ENCODE peak calls at places on chromosomes 11 and 22, in five cellular contexts. One of them, this sample, is unnamed. For H3K27me3, the result is how much of the 10 kb centered on the place peaks cover.

GRCh38 chr11:67406969-67407699 is 3.3 kb downstream of the TBC1D10C start:
- DNase-seq in ovary: no peak
- DNase-seq in pancreas: no peak
- DNase-seq in Panc1: no peak
- DNase-seq in CD4-positive, alpha-beta memory T cell: no peak
- DNase-seq in this sample: no peak

GRCh38 chr11:27497284-27497866 is 9.2 kb downstream of the LIN7C start:
- DNase-seq in ovary: no peak
- DNase-seq in pancreas: no peak
- DNase-seq in Panc1: no peak
- DNase-seq in CD4-positive, alpha-beta memory T cell: peak
- DNase-seq in this sample: no peak

GRCh38 chr11:121687961-121688566 is 235.3 kb upstream of the SORL1-AS1 start:
- DNase-seq in ovary: no peak
- DNase-seq in pancreas: no peak
- DNase-seq in Panc1: no peak
- DNase-seq in CD4-positive, alpha-beta memory T cell: no peak
- DNase-seq in this sample: no peak

GRCh38 chr22:46262449-46263207 is 515 bp downstream of the PKDREJ start:
- DNase-seq in ovary: peak
- DNase-seq in pancreas: no peak
- DNase-seq in Panc1: no peak
- DNase-seq in CD4-positive, alpha-beta memory T cell: no peak
- DNase-seq in this sample: no peak

GRCh38 chr11:129278586-129279319 is 86.6 kb upstream of the ARHGAP32 start:
- DNase-seq in ovary: peak
- DNase-seq in pancreas: peak
- DNase-seq in Panc1: no peak
- DNase-seq in CD4-positive, alpha-beta memory T cell: no peak
- DNase-seq in this sample: no peak

GRCh38 chr11:47220401-47220821 is 5.6 kb downstream of the DDB2 start:
- DNase-seq in ovary: no peak
- DNase-seq in pancreas: no peak
- DNase-seq in Panc1: peak
- DNase-seq in CD4-positive, alpha-beta memory T cell: no peak
- DNase-seq in this sample: no peak

GRCh38 chr22:36833073-36833472 is 16.2 kb upstream of the PVALB start:
- DNase-seq in ovary: no peak
- DNase-seq in pancreas: no peak
- DNase-seq in Panc1: no peak
- DNase-seq in CD4-positive, alpha-beta memory T cell: no peak
- DNase-seq in this sample: no peak

GRCh38 chr11:32297629-32298028 is 137.7 kb downstream of the WT1 start:
- DNase-seq in ovary: no peak
- DNase-seq in pancreas: no peak
- DNase-seq in Panc1: no peak
- DNase-seq in CD4-positive, alpha-beta memory T cell: peak
- DNase-seq in this sample: no peak

GRCh38 chr22:43956805-43957463 is 1.7 kb downstream of the SAMM50 start:
- DNase-seq in ovary: no peak
- DNase-seq in pancreas: no peak
- DNase-seq in Panc1: no peak
- DNase-seq in CD4-positive, alpha-beta memory T cell: no peak
- DNase-seq in this sample: no peak

GRCh38 chr11:11082651-11083050 is 224.8 kb upstream of the ZBED5 start:
- DNase-seq in ovary: no peak
- DNase-seq in pancreas: no peak
- DNase-seq in Panc1: no peak
- DNase-seq in CD4-positive, alpha-beta memory T cell: no peak
- DNase-seq in this sample: no peak

GRCh38 chr11:45803981-45804805 is 756 bp upstream of the SLC35C1 start:
- DNase-seq in ovary: peak
- DNase-seq in pancreas: peak
- DNase-seq in Panc1: no peak
- DNase-seq in CD4-positive, alpha-beta memory T cell: peak
- DNase-seq in this sample: peak

GRCh38 chr11:78929092-78929905 is 354.6 kb upstream of the NARS2 start:
- DNase-seq in ovary: no peak
- DNase-seq in pancreas: no peak
- DNase-seq in Panc1: no peak
- DNase-seq in CD4-positive, alpha-beta memory T cell: no peak
- DNase-seq in this sample: no peak
- H3K27me3 ChIP-seq in ovary: under half
- H3K27me3 ChIP-seq in pancreas: under half
- H3K27me3 ChIP-seq in Panc1: under half
- H3K27me3 ChIP-seq in CD4-positive, alpha-beta memory T cell: under half
- H3K27me3 ChIP-seq in this sample: under half

DNA sequence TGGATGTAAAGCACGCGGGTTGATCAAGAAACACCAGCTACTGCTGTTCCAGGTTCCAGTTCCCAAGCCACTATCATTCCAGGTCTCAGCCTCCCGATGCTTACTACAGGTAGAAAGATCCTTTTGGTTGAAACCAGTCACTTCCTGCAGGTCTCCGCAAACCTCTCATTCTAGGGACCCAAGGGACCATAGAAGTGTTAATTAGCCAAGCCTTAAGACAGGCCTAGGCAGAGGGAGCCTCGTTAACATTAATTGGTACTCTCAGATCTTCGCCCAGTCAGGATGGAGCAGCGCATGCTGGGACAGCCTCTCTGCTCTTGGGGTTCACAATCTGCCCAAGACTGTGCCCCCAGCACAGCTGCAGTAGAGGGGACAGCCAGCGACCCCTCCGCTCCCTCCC is 11.2 kb upstream of the OAF start:
- DNase-seq in ovary: no peak
- DNase-seq in pancreas: no peak
- DNase-seq in Panc1: no peak
- DNase-seq in CD4-positive, alpha-beta memory T cell: no peak
- DNase-seq in this sample: no peak
- H3K27me3 ChIP-seq in ovary: under half
- H3K27me3 ChIP-seq in pancreas: under half
- H3K27me3 ChIP-seq in Panc1: under half
- H3K27me3 ChIP-seq in CD4-positive, alpha-beta memory T cell: under half
- H3K27me3 ChIP-seq in this sample: under half

GRCh38 chr22:24008381-24009226 is 2.5 kb upstream of the CABIN1 start:
- DNase-seq in ovary: no peak
- DNase-seq in pancreas: no peak
- DNase-seq in Panc1: no peak
- DNase-seq in CD4-positive, alpha-beta memory T cell: no peak
- DNase-seq in this sample: no peak
- H3K27me3 ChIP-seq in ovary: under half
- H3K27me3 ChIP-seq in pancreas: under half
- H3K27me3 ChIP-seq in Panc1: under half
- H3K27me3 ChIP-seq in CD4-positive, alpha-beta memory T cell: under half
- H3K27me3 ChIP-seq in this sample: under half

GRCh38 chr22:22084089-22084711 is 101.6 kb upstream of the TOP3B start:
- DNase-seq in ovary: no peak
- DNase-seq in pancreas: no peak
- DNase-seq in Panc1: no peak
- DNase-seq in CD4-positive, alpha-beta memory T cell: no peak
- DNase-seq in this sample: no peak

GRCh38 chr22:22082960-22083359 is 100.4 kb upstream of the TOP3B start:
- DNase-seq in ovary: no peak
- DNase-seq in pancreas: no peak
- DNase-seq in Panc1: no peak
- DNase-seq in CD4-positive, alpha-beta memory T cell: no peak
- DNase-seq in this sample: no peak

GRCh38 chr22:22086501-22087158 is 104.0 kb upstream of the TOP3B start:
- DNase-seq in ovary: no peak
- DNase-seq in pancreas: no peak
- DNase-seq in Panc1: no peak
- DNase-seq in CD4-positive, alpha-beta memory T cell: no peak
- DNase-seq in this sample: no peak

GRCh38 chr22:22087854-22088657 is 105.5 kb upstream of the TOP3B start:
- DNase-seq in ovary: no peak
- DNase-seq in pancreas: no peak
- DNase-seq in Panc1: no peak
- DNase-seq in CD4-positive, alpha-beta memory T cell: no peak
- DNase-seq in this sample: no peak

DNA sequence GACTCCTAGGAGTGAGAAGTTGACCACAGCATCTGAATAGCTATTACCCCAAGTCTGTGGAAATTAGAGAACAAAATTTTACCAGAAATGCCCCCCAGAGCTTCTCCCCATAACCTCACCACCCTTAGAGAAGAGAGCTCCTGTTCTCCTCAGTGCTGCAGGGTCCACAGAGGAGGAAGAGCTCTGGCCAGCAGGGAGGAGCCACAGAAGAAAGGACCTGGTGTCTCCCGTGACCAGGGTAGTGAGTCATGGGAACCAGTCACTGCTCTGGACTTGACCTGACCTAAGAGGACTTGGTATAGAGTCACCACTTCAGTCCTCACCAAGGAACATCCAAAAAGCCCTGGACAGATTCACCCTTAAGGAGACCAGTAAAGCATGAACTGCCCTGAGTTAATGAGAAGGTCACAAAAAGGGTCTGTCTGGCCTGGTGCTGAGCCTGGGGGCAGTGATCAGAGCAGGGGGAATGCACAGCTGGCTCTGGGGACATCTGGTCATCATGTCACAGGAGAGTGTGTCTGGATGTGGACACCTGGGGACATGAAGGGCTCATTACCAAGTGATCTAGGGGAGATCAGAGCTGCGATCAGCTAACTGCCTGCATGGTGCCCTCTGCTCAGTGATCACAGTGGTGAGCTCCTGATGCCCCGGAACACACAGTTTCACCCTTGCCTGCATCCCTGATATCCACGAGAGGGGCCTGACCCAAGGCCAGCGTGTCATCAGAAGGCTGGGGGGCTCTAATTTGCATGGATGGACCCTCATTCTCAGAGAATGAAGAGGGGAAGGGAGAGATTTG is 103.3 kb upstream of the TOP3B start:
- DNase-seq in ovary: no peak
- DNase-seq in pancreas: no peak
- DNase-seq in Panc1: no peak
- DNase-seq in CD4-positive, alpha-beta memory T cell: no peak
- DNase-seq in this sample: peak
- H3K27me3 ChIP-seq in ovary: under half
- H3K27me3 ChIP-seq in pancreas: under half
- H3K27me3 ChIP-seq in Panc1: under half
- H3K27me3 ChIP-seq in CD4-positive, alpha-beta memory T cell: under half
- H3K27me3 ChIP-seq in this sample: under half

DNA sequence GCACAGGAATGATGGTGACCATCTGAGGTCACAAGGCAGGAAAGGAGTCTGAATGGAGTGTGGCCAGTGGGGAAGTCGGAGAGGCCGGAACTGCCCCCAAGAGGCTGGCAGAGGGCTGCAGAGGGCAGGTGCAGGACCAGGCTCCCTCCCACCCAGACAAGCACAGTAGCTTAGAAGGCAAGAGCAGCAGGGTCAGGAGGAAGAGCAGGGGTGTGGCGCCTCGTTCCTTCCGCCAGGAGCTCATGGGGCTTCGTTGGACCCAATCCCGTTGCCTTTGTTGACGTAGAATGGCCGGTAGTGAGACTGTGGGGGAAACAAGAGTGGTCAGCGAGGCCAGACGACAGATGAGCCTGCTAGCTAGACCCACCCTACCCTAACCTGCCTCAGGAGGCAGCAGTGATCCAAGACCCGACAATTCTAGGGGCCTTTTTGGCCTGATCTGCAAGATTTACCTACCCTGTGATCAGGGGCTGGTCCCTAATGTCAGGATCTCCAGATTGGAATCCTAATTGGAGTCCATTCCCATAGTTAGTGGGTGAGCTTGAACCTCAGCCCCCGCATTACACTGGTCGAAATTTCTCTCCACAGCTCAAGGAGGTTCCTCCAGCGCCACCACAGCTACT is 25.6 kb downstream of the TRIM29 start:
- DNase-seq in ovary: no peak
- DNase-seq in pancreas: no peak
- DNase-seq in Panc1: no peak
- DNase-seq in CD4-positive, alpha-beta memory T cell: no peak
- DNase-seq in this sample: no peak
- H3K27me3 ChIP-seq in ovary: under half
- H3K27me3 ChIP-seq in pancreas: under half
- H3K27me3 ChIP-seq in Panc1: under half
- H3K27me3 ChIP-seq in CD4-positive, alpha-beta memory T cell: under half
- H3K27me3 ChIP-seq in this sample: under half

DNA sequence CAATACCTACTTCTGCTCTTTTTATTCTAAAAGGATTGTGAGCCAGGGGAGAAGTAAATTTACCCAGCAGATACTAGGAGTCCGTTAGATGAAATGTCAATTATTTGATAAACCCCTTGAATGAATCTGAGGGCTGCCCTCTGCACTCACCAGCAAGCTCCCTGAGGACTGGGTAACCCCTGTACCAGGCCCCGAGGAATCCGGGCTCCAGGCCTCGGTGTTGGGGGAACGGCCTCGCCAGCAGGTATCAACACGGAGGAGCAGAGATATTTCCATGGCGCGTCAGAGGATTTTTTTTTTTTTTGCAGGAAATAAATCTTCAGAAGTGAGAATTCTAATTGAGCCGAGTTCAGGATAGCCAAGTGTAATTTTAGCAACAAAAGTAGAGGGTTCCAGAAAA is 1408.8 kb downstream of the BRD1 start:
- DNase-seq in ovary: peak
- DNase-seq in pancreas: no peak
- DNase-seq in Panc1: no peak
- DNase-seq in CD4-positive, alpha-beta memory T cell: no peak
- DNase-seq in this sample: no peak
- H3K27me3 ChIP-seq in ovary: under half
- H3K27me3 ChIP-seq in pancreas: under half
- H3K27me3 ChIP-seq in Panc1: under half
- H3K27me3 ChIP-seq in CD4-positive, alpha-beta memory T cell: under half
- H3K27me3 ChIP-seq in this sample: under half

GRCh38 chr22:33780761-33781160 is 139.5 kb downstream of the LARGE1 start:
- DNase-seq in ovary: no peak
- DNase-seq in pancreas: no peak
- DNase-seq in Panc1: no peak
- DNase-seq in CD4-positive, alpha-beta memory T cell: no peak
- DNase-seq in this sample: no peak
- H3K27me3 ChIP-seq in ovary: under half
- H3K27me3 ChIP-seq in pancreas: under half
- H3K27me3 ChIP-seq in Panc1: under half
- H3K27me3 ChIP-seq in CD4-positive, alpha-beta memory T cell: under half
- H3K27me3 ChIP-seq in this sample: under half

DNA sequence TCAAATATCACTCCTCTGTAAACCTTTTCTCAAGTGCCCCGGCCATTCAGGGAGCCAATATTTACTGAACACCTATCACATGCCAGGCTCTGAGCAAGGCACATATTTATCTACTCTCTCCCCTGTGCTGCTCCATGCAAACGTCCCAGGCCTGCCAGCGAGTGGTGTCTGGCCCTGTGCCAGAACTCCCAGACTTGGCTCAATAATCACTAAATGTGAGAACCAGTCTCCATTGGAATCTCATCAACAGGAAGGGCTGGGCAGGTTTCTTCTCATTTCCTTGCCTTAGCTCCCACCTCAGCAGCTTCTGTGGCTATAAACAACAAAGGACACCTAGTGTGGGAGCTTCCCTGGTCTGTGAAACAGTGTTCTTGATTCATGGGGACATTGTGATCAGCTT is 21.7 kb downstream of the RASSF10 start:
- DNase-seq in ovary: no peak
- DNase-seq in pancreas: peak
- DNase-seq in Panc1: no peak
- DNase-seq in CD4-positive, alpha-beta memory T cell: no peak
- DNase-seq in this sample: no peak
- H3K27me3 ChIP-seq in ovary: under half
- H3K27me3 ChIP-seq in pancreas: under half
- H3K27me3 ChIP-seq in Panc1: under half
- H3K27me3 ChIP-seq in CD4-positive, alpha-beta memory T cell: under half
- H3K27me3 ChIP-seq in this sample: under half

This sample was measured in HL-60.